ENCODE peak calls at places on chromosome 19, in eight cellular contexts. Q is astrocyte of the hippocampus, Y is left lobe of liver, Z is mucosa of gallbladder, C is RWPE1, B is epithelial cell of esophagus, X is WTC11, V is NCI-H1436. W is an unnamed sample.

GRCh38 chr19:4843647-4843965 is 12.1 kb upstream of the TICAM1 start:
- DNase-seq in V (no peak), Q (no peak), Z (no peak), Y (no peak), X (no peak), B (no peak), C (no peak), W (no peak)

GRCh38 chr19:19644054-19644388 is 564 bp upstream of the GMIP start:
- DNase-seq in Y (no peak), X (no peak), Q (no peak), B (no peak), V (no peak), C (no peak), Z (no peak), W (no peak)

GRCh38 chr19:38482496-38482895 is 49.0 kb downstream of the RYR1 start:
- DNase-seq in Z (no peak), B (no peak), Y (no peak), Q (no peak), X (no peak), C (no peak), V (no peak), W (no peak)

GRCh38 chr19:2273356-2274184 is 8.4 kb downstream of the PEAK3 start:
- DNase-seq in V (peak; percentile 83), C (peak; percentile 82), Z (peak; percentile 68), B (peak; percentile 64), Y (peak; percentile 77), Q (peak; percentile 86), X (peak; percentile 89), W (no peak)

GRCh38 chr19:33676999-33677665 is 55.4 kb downstream of the CHST8 start:
- DNase-seq in X (no peak), B (no peak), Y (no peak), V (no peak), Z (no peak), C (no peak), Q (no peak), W (peak; percentile 47)

GRCh38 chr19:49713236-49713845 is 22.4 kb downstream of the CPT1C start:
- DNase-seq in C (peak; percentile 21), Y (no peak), X (no peak), Q (no peak), Z (no peak), V (no peak), B (peak; percentile 67), W (no peak)

GRCh38 chr19:29658221-29658991 is 6.9 kb upstream of the PLEKHF1 start:
- DNase-seq in B (no peak), X (no peak), Q (no peak), C (no peak), Z (no peak), Y (no peak), V (no peak), W (no peak)

GRCh38 chr19:30666301-30666803 is 294.2 kb downstream of the ZNF536 start:
- DNase-seq in C (peak; percentile 42), V (peak; percentile 47), Z (peak; percentile 40), Y (peak; percentile 56), X (peak; percentile 84), B (peak; percentile 29), Q (peak; percentile 58), W (peak; percentile 59)

GRCh38 chr19:55677572-55678028 is 2.6 kb downstream of the EPN1 start:
- DNase-seq in X (no peak), B (no peak), V (no peak), Z (no peak), Y (no peak), Q (no peak), C (no peak), W (no peak)

GRCh38 chr19:41408256-41408655 is 10.6 kb downstream of the BCKDHA start:
- DNase-seq in C (no peak), Y (no peak), Q (no peak), V (peak; percentile 21), Z (no peak), B (no peak), X (no peak), W (no peak)

GRCh38 chr19:41500443-41500842 is 57.5 kb downstream of the ERICH4 start:
- DNase-seq in Q (no peak), Y (no peak), V (no peak), Z (no peak), B (no peak), X (no peak), C (no peak), W (no peak)

GRCh38 chr19:2081873-2082810 is 14.0 kb downstream of the MOB3A start:
- DNase-seq in Y (no peak), X (no peak), Q (no peak), C (no peak), Z (no peak), V (no peak), B (no peak), W (no peak)

GRCh38 chr19:38917516-38917915 is 5.5 kb upstream of the CCER2 start:
- DNase-seq in Y (no peak), B (no peak), Z (no peak), X (no peak), V (no peak), C (no peak), Q (no peak), W (no peak)

GRCh38 chr19:53525922-53526321 is 12.0 kb upstream of the ZNF331 start:
- DNase-seq in X (no peak), B (no peak), Z (no peak), V (no peak), C (no peak), Q (no peak), Y (no peak), W (no peak)

GRCh38 chr19:42548545-42548944 is 20.3 kb upstream of the CEACAM1 start:
- DNase-seq in Y (no peak), C (peak; percentile 32), B (no peak), Q (no peak), Z (no peak), V (no peak), X (no peak), W (no peak)

GRCh38 chr19:30079200-30079599 is 137.2 kb downstream of the URI1 start:
- DNase-seq in Z (no peak), C (no peak), B (no peak), Y (no peak), Q (no peak), X (no peak), V (no peak), W (no peak)

GRCh38 chr19:2494084-2494446 is 18.1 kb downstream of the GADD45B start:
- DNase-seq in Z (no peak), C (no peak), B (peak; percentile 51), X (no peak), Y (no peak), V (no peak), Q (peak; percentile 73), W (no peak)

GRCh38 chr19:19056636-19057275 is 7.0 kb upstream of the SLC25A42 start:
- DNase-seq in Y (no peak), V (no peak), Q (no peak), C (no peak), Z (no peak), X (no peak), B (no peak), W (no peak)

GRCh38 chr19:5687360-5688198 is 2.5 kb upstream of the RPL36 start:
- DNase-seq in Y (no peak), X (no peak), Q (no peak), C (no peak), Z (no peak), V (no peak), B (no peak), W (no peak)

GRCh38 chr19:17205237-17206140 is 9.7 kb upstream of the USE1 start:
- DNase-seq in Q (peak; percentile 70), X (peak; percentile 84), Y (peak; percentile 69), V (peak; percentile 2), B (peak; percentile 76), C (peak; percentile 38), Z (peak; percentile 55), W (no peak)

GRCh38 chr19:988081-988480 is 3.9 kb downstream of the WDR18 start:
- DNase-seq in Y (no peak), Z (no peak), V (no peak), B (no peak), Q (no peak), C (no peak), X (no peak), W (no peak)

GRCh38 chr19:10430505-10431253 is 10.3 kb downstream of the PDE4A start:
- DNase-seq in X (peak; percentile 36), B (no peak), Q (peak; percentile 34), Z (peak; percentile 43), Y (no peak), V (no peak), C (no peak), W (no peak)

GRCh38 chr19:6793973-6794372 is 21.5 kb downstream of the VAV1 start:
- DNase-seq in C (no peak), Q (no peak), V (no peak), Z (no peak), Y (no peak), B (no peak), X (no peak), W (no peak)

GRCh38 chr19:50537769-50538230 is 24.1 kb upstream of the ASPDH start:
- DNase-seq in Y (peak; percentile 62), X (peak; percentile 98), C (peak; percentile 76), Q (peak; percentile 90), Z (peak; percentile 62), B (peak; percentile 22), V (peak; percentile 71), W (peak; percentile 56)

GRCh38 chr19:491146-491741 is 5.0 kb upstream of the MADCAM1 start:
- DNase-seq in Z (no peak), X (peak; percentile 60), C (no peak), V (no peak), Y (no peak), Q (no peak), B (no peak), W (no peak)

GRCh38 chr19:12891553-12892021 is 627 bp downstream of the GCDH start:
- DNase-seq in Z (no peak), Y (peak; percentile 67), C (no peak), B (no peak), V (no peak), X (no peak), Q (no peak), W (no peak)

GRCh38 chr19:41887711-41888382 is 4.9 kb downstream of the ARHGEF1 start:
- DNase-seq in C (peak; percentile 96), Q (peak; percentile 84), V (peak; percentile 13), Z (peak; percentile 60), B (peak; percentile 97), Y (no peak), X (peak; percentile 73), W (no peak)

GRCh38 chr19:49613374-49613773 is 22.4 kb downstream of the PRR12 start:
- DNase-seq in Q (peak; percentile 24), X (no peak), V (no peak), C (no peak), Z (no peak), B (peak; percentile 28), Y (no peak), W (no peak)

GRCh38 chr19:4806384-4806783 is 14.8 kb downstream of the FEM1A start:
- DNase-seq in Z (no peak), Y (no peak), B (no peak), V (no peak), C (no peak), X (no peak), Q (no peak), W (no peak)